ENCODE peak calls at places on chromosomes 1 and 21, in nine cellular contexts. P is lower lobe of right lung; G is putamen; W is HuH-7.5; M is activated gamma-delta T cell treated with Interleukin-2 at 50 U/mL for 16 hours; C is CD4-positive, CD25-positive, alpha-beta regulatory T cell; F is NCI-H510A treated with DMSO at 0.1 percent for 48 hours; N is left ventricle myocardium inferior; U is SK-N-DZ. I is an unnamed sample.
A peak's percentile ranks its signal among the peaks of the same experiment; 100 is the strongest.

GRCh38 chr1:8365661-8366362 is 47.9 kb downstream of the SLC45A1 start:
- DNase-seq in N (no peak), C (no peak), M (no peak), F (no peak), P (no peak), W (no peak), U (no peak), G (no peak), I (no peak)

GRCh38 chr1:77832889-77833288 is 53.4 kb downstream of the MIGA1 start:
- DNase-seq in C (no peak), F (no peak), G (peak; percentile 4), M (no peak), P (no peak), W (no peak), N (no peak), U (no peak), I (no peak)

GRCh38 chr1:16617101-16617727 is 3.9 kb upstream of the NBPF1 start:
- DNase-seq in P (peak; percentile 50), W (no peak), C (no peak), G (no peak), F (no peak), M (peak; percentile 10), U (no peak), N (no peak), I (no peak)

GRCh38 chr1:108043712-108044111 is 78.7 kb upstream of the VAV3 start:
- DNase-seq in F (no peak), C (no peak), P (no peak), G (no peak), N (no peak), M (no peak), W (no peak), U (no peak), I (no peak)

GRCh38 chr1:45945426-45945825 is 142.0 kb downstream of the MAST2 start:
- DNase-seq in M (no peak), G (no peak), W (no peak), P (no peak), F (no peak), U (no peak), C (no peak), N (no peak), I (no peak)

GRCh38 chr1:1373493-1374067 is 1.4 kb downstream of the AURKAIP1 start:
- DNase-seq in P (no peak), G (no peak), M (no peak), W (no peak), C (no peak), F (no peak), U (no peak), N (no peak), I (no peak)

GRCh38 chr1:79005945-79006344 is 585 bp downstream of the ADGRL4 start:
- DNase-seq in C (no peak), W (no peak), M (no peak), G (no peak), P (no peak), N (no peak), F (no peak), U (no peak), I (no peak)

GRCh38 chr1:6488602-6489382 is 2.7 kb downstream of the PLEKHG5 start:
- DNase-seq in W (no peak), G (no peak), U (no peak), P (no peak), C (no peak), M (no peak), N (no peak), F (no peak), I (no peak)

GRCh38 chr1:164733070-164733469 is 174.1 kb downstream of the PBX1 start:
- DNase-seq in G (no peak), F (no peak), P (no peak), N (no peak), C (no peak), U (no peak), W (no peak), M (no peak), I (no peak)

GRCh38 chr1:57423135-57424131 is at the start of gene DAB1:
- DNase-seq in C (no peak), W (peak; percentile 47), U (no peak), P (no peak), N (no peak), F (peak; percentile 36), M (no peak), G (peak; percentile 3), I (no peak)

GRCh38 chr1:185017338-185017737 is 28.0 kb upstream of the RNF2 start:
- DNase-seq in N (no peak), G (no peak), P (no peak), U (no peak), F (no peak), W (no peak), M (no peak), C (no peak), I (no peak)

GRCh38 chr1:51750218-51750617 is 128.3 kb downstream of the NRDC start:
- DNase-seq in C (no peak), M (no peak), F (no peak), P (no peak), W (no peak), U (no peak), N (no peak), G (no peak), I (no peak)

GRCh38 chr1:241083285-241083684 is 273.7 kb downstream of the RGS7 start:
- DNase-seq in C (no peak), P (no peak), G (no peak), M (no peak), F (no peak), U (no peak), N (no peak), W (no peak), I (no peak)

GRCh38 chr1:24748191-24749121 is 3.2 kb downstream of the CLIC4 start:
- DNase-seq in M (no peak), W (no peak), U (no peak), P (no peak), C (no peak), G (no peak), N (no peak), F (no peak), I (no peak)

GRCh38 chr1:156140879-156141707 is 12.3 kb upstream of the SEMA4A start:
- DNase-seq in P (no peak), W (peak; percentile 70), F (no peak), C (peak; percentile 38), G (no peak), M (no peak), N (no peak), U (peak; percentile 76), I (no peak)

GRCh38 chr21:33478858-33479678 is 706 bp downstream of the TMEM50B start:
- DNase-seq in F (peak; percentile 53), G (peak; percentile 25), N (no peak), U (no peak), C (peak; percentile 33), P (peak; percentile 69), M (peak; percentile 36), W (peak; percentile 18), I (peak; percentile 33)

GRCh38 chr1:110356379-110356778 is 17.2 kb downstream of the RBM15 start:
- DNase-seq in F (no peak), P (no peak), U (no peak), C (no peak), G (no peak), N (no peak), W (no peak), M (no peak), I (no peak)

GRCh38 chr1:26913754-26914619 is at the start of gene NR0B2:
- DNase-seq in C (no peak), M (no peak), W (peak; percentile 63), G (no peak), F (peak; percentile 99), U (peak; percentile 42), P (peak; percentile 89), N (peak; percentile 67), I (no peak)

GRCh38 chr1:85705940-85706339 is 2.3 kb downstream of the ZNHIT6 start:
- DNase-seq in C (no peak), N (no peak), F (no peak), M (no peak), U (no peak), W (no peak), G (no peak), P (no peak), I (no peak)

GRCh38 chr1:107479865-107480264 is 339.0 kb downstream of the NTNG1 start:
- DNase-seq in M (no peak), W (no peak), U (no peak), F (no peak), P (no peak), N (no peak), G (no peak), C (no peak), I (no peak)

GRCh38 chr1:10508511-10508951 is 33.8 kb downstream of the PEX14 start:
- DNase-seq in W (no peak), C (no peak), G (no peak), U (peak; percentile 37), F (peak; percentile 93), P (no peak), N (no peak), M (no peak), I (no peak)

GRCh38 chr1:165152727-165153126 is 203.8 kb downstream of the LMX1A start:
- DNase-seq in W (no peak), N (no peak), C (no peak), U (no peak), M (no peak), P (no peak), G (no peak), F (peak; percentile 30), I (no peak)

GRCh38 chr21:35989185-35989735 is 71.1 kb downstream of the SETD4 start:
- DNase-seq in P (peak; percentile 64), C (no peak), G (no peak), N (no peak), W (no peak), F (no peak), M (no peak), U (no peak), I (no peak)

GRCh38 chr1:160486453-160486852 is 36.6 kb downstream of the SLAMF6 start:
- DNase-seq in F (no peak), W (no peak), M (no peak), N (no peak), G (no peak), U (no peak), P (no peak), C (no peak), I (no peak)

GRCh38 chr21:31975491-31975890 is 102.7 kb downstream of the HUNK start:
- DNase-seq in F (no peak), W (no peak), C (no peak), U (no peak), G (no peak), N (no peak), P (no peak), M (no peak), I (no peak)

GRCh38 chr1:211328866-211329265 is 2.2 kb downstream of the TRAF5 start:
- DNase-seq in C (no peak), M (no peak), P (no peak), F (no peak), G (no peak), N (no peak), W (no peak), U (no peak), I (no peak)

GRCh38 chr1:210201671-210202070 is 30.9 kb upstream of the SERTAD4 start:
- DNase-seq in N (no peak), U (no peak), M (no peak), W (no peak), F (no peak), C (no peak), G (no peak), P (no peak), I (no peak)

GRCh38 chr1:72100766-72101165 is 181.6 kb downstream of the NEGR1 start:
- DNase-seq in P (no peak), W (no peak), M (no peak), F (no peak), C (no peak), U (peak; percentile 52), G (no peak), N (no peak), I (no peak)

GRCh38 chr1:41245659-41246058 is 3.6 kb upstream of the SCMH1 start:
- DNase-seq in F (no peak), M (no peak), U (no peak), G (no peak), N (no peak), P (no peak), C (no peak), W (no peak), I (no peak)

GRCh38 chr1:26094076-26094669 is 17.5 kb upstream of the PDIK1L start:
- DNase-seq in U (no peak), P (no peak), F (no peak), M (no peak), C (no peak), W (no peak), N (peak; percentile 70), G (no peak), I (no peak)

GRCh38 chr1:92965003-92965402 is 3.7 kb upstream of the DIPK1A start:
- DNase-seq in P (no peak), U (no peak), C (peak; percentile 30), W (no peak), M (peak; percentile 50), F (peak; percentile 35), N (no peak), G (no peak), I (no peak)

I was measured in effector memory CD8-positive, alpha-beta T cell.